ENCODE peak calls at places on chromosomes 16 and 17, in ten cellular contexts. One of them, this sample, is unnamed.

GRCh38 chr16:13148836-13149235 is 247.4 kb downstream of the SHISA9 start:
- DNase-seq in progenitor cell of endocrine pancreas: no peak
- DNase-seq in WERI-Rb-1: no peak
- DNase-seq in ascending aorta: no peak
- DNase-seq in DND-41: no peak
- DNase-seq in NK-92 treated with Interleukin-12 subunit alpha and Interleukin-12 subunit beta, amount 100 ng/mL, for 24 hours: no peak
- DNase-seq in effector CD4-positive, alpha-beta T cell: no peak
- DNase-seq in stimulated activated CD4-positive, alpha-beta T cell treated with anti-CD3 and anti-CD28 coated beads, Interleukin-4, amount 100 ng/mL, for 1 hour: no peak
- DNase-seq in ovary: no peak
- DNase-seq in activated gamma-delta T cell: no peak
- DNase-seq in this sample: no peak

GRCh38 chr17:31877911-31878702 is 19.1 kb upstream of the COPRS start:
- DNase-seq in effector CD4-positive, alpha-beta T cell: no peak
- DNase-seq in stimulated activated CD4-positive, alpha-beta T cell treated with anti-CD3 and anti-CD28 coated beads, Interleukin-4, amount 100 ng/mL, for 1 hour: no peak
- DNase-seq in ovary: no peak
- DNase-seq in DND-41: no peak
- DNase-seq in WERI-Rb-1: no peak
- DNase-seq in progenitor cell of endocrine pancreas: no peak
- DNase-seq in ascending aorta: no peak
- DNase-seq in activated gamma-delta T cell: no peak
- DNase-seq in NK-92 treated with Interleukin-12 subunit alpha and Interleukin-12 subunit beta, amount 100 ng/mL, for 24 hours: no peak
- DNase-seq in this sample: peak

GRCh38 chr16:57315401-57315800 is 30.9 kb upstream of the PLLP start:
- DNase-seq in ascending aorta: no peak
- DNase-seq in stimulated activated CD4-positive, alpha-beta T cell treated with anti-CD3 and anti-CD28 coated beads, Interleukin-4, amount 100 ng/mL, for 1 hour: no peak
- DNase-seq in DND-41: no peak
- DNase-seq in NK-92 treated with Interleukin-12 subunit alpha and Interleukin-12 subunit beta, amount 100 ng/mL, for 24 hours: no peak
- DNase-seq in effector CD4-positive, alpha-beta T cell: no peak
- DNase-seq in WERI-Rb-1: no peak
- DNase-seq in ovary: no peak
- DNase-seq in activated gamma-delta T cell: no peak
- DNase-seq in progenitor cell of endocrine pancreas: no peak
- DNase-seq in this sample: peak

GRCh38 chr17:77471984-77472836 is 331.4 kb downstream of the SEC14L1 start:
- DNase-seq in DND-41: no peak
- DNase-seq in activated gamma-delta T cell: no peak
- DNase-seq in progenitor cell of endocrine pancreas: no peak
- DNase-seq in effector CD4-positive, alpha-beta T cell: no peak
- DNase-seq in WERI-Rb-1: no peak
- DNase-seq in ovary: peak
- DNase-seq in ascending aorta: no peak
- DNase-seq in NK-92 treated with Interleukin-12 subunit alpha and Interleukin-12 subunit beta, amount 100 ng/mL, for 24 hours: no peak
- DNase-seq in stimulated activated CD4-positive, alpha-beta T cell treated with anti-CD3 and anti-CD28 coated beads, Interleukin-4, amount 100 ng/mL, for 1 hour: no peak
- DNase-seq in this sample: peak

GRCh38 chr17:204427-205175 is 23.2 kb upstream of the DOC2B start:
- DNase-seq in NK-92 treated with Interleukin-12 subunit alpha and Interleukin-12 subunit beta, amount 100 ng/mL, for 24 hours: no peak
- DNase-seq in ovary: no peak
- DNase-seq in WERI-Rb-1: no peak
- DNase-seq in progenitor cell of endocrine pancreas: no peak
- DNase-seq in DND-41: no peak
- DNase-seq in activated gamma-delta T cell: no peak
- DNase-seq in stimulated activated CD4-positive, alpha-beta T cell treated with anti-CD3 and anti-CD28 coated beads, Interleukin-4, amount 100 ng/mL, for 1 hour: no peak
- DNase-seq in ascending aorta: no peak
- DNase-seq in effector CD4-positive, alpha-beta T cell: no peak
- DNase-seq in this sample: no peak

GRCh38 chr17:66359351-66359750 is 56.9 kb downstream of the PRKCA start:
- DNase-seq in stimulated activated CD4-positive, alpha-beta T cell treated with anti-CD3 and anti-CD28 coated beads, Interleukin-4, amount 100 ng/mL, for 1 hour: no peak
- DNase-seq in effector CD4-positive, alpha-beta T cell: no peak
- DNase-seq in NK-92 treated with Interleukin-12 subunit alpha and Interleukin-12 subunit beta, amount 100 ng/mL, for 24 hours: no peak
- DNase-seq in ovary: no peak
- DNase-seq in activated gamma-delta T cell: no peak
- DNase-seq in WERI-Rb-1: no peak
- DNase-seq in DND-41: no peak
- DNase-seq in progenitor cell of endocrine pancreas: no peak
- DNase-seq in ascending aorta: no peak
- DNase-seq in this sample: no peak

GRCh38 chr17:16988749-16989229 is 16.9 kb upstream of the TNFRSF13B start:
- DNase-seq in ovary: no peak
- DNase-seq in ascending aorta: no peak
- DNase-seq in progenitor cell of endocrine pancreas: no peak
- DNase-seq in activated gamma-delta T cell: no peak
- DNase-seq in stimulated activated CD4-positive, alpha-beta T cell treated with anti-CD3 and anti-CD28 coated beads, Interleukin-4, amount 100 ng/mL, for 1 hour: no peak
- DNase-seq in DND-41: no peak
- DNase-seq in NK-92 treated with Interleukin-12 subunit alpha and Interleukin-12 subunit beta, amount 100 ng/mL, for 24 hours: no peak
- DNase-seq in effector CD4-positive, alpha-beta T cell: no peak
- DNase-seq in WERI-Rb-1: no peak
- DNase-seq in this sample: peak

GRCh38 chr17:78266231-78266631 is 34.8 kb downstream of the TMEM235 start:
- DNase-seq in progenitor cell of endocrine pancreas: no peak
- DNase-seq in effector CD4-positive, alpha-beta T cell: no peak
- DNase-seq in stimulated activated CD4-positive, alpha-beta T cell treated with anti-CD3 and anti-CD28 coated beads, Interleukin-4, amount 100 ng/mL, for 1 hour: no peak
- DNase-seq in ovary: no peak
- DNase-seq in WERI-Rb-1: no peak
- DNase-seq in NK-92 treated with Interleukin-12 subunit alpha and Interleukin-12 subunit beta, amount 100 ng/mL, for 24 hours: no peak
- DNase-seq in activated gamma-delta T cell: no peak
- DNase-seq in DND-41: no peak
- DNase-seq in ascending aorta: no peak
- DNase-seq in this sample: no peak

GRCh38 chr17:67011527-67012175 is 32.7 kb upstream of the CACNG1 start:
- DNase-seq in effector CD4-positive, alpha-beta T cell: no peak
- DNase-seq in ascending aorta: no peak
- DNase-seq in stimulated activated CD4-positive, alpha-beta T cell treated with anti-CD3 and anti-CD28 coated beads, Interleukin-4, amount 100 ng/mL, for 1 hour: no peak
- DNase-seq in progenitor cell of endocrine pancreas: no peak
- DNase-seq in DND-41: no peak
- DNase-seq in activated gamma-delta T cell: no peak
- DNase-seq in NK-92 treated with Interleukin-12 subunit alpha and Interleukin-12 subunit beta, amount 100 ng/mL, for 24 hours: no peak
- DNase-seq in WERI-Rb-1: no peak
- DNase-seq in ovary: no peak
- DNase-seq in this sample: no peak

GRCh38 chr17:82544431-82545070 is 25.0 kb downstream of the FOXK2 start:
- DNase-seq in WERI-Rb-1: no peak
- DNase-seq in NK-92 treated with Interleukin-12 subunit alpha and Interleukin-12 subunit beta, amount 100 ng/mL, for 24 hours: no peak
- DNase-seq in DND-41: no peak
- DNase-seq in stimulated activated CD4-positive, alpha-beta T cell treated with anti-CD3 and anti-CD28 coated beads, Interleukin-4, amount 100 ng/mL, for 1 hour: no peak
- DNase-seq in effector CD4-positive, alpha-beta T cell: no peak
- DNase-seq in ovary: no peak
- DNase-seq in activated gamma-delta T cell: no peak
- DNase-seq in progenitor cell of endocrine pancreas: no peak
- DNase-seq in ascending aorta: no peak
- DNase-seq in this sample: peak

GRCh38 chr17:75684924-75685323 is 17.8 kb downstream of the SAP30BP start:
- DNase-seq in ovary: no peak
- DNase-seq in NK-92 treated with Interleukin-12 subunit alpha and Interleukin-12 subunit beta, amount 100 ng/mL, for 24 hours: no peak
- DNase-seq in progenitor cell of endocrine pancreas: no peak
- DNase-seq in activated gamma-delta T cell: no peak
- DNase-seq in WERI-Rb-1: no peak
- DNase-seq in DND-41: no peak
- DNase-seq in stimulated activated CD4-positive, alpha-beta T cell treated with anti-CD3 and anti-CD28 coated beads, Interleukin-4, amount 100 ng/mL, for 1 hour: no peak
- DNase-seq in ascending aorta: no peak
- DNase-seq in effector CD4-positive, alpha-beta T cell: no peak
- DNase-seq in this sample: no peak

GRCh38 chr16:87409153-87409552 is 17.0 kb downstream of the MAP1LC3B start:
- DNase-seq in NK-92 treated with Interleukin-12 subunit alpha and Interleukin-12 subunit beta, amount 100 ng/mL, for 24 hours: no peak
- DNase-seq in activated gamma-delta T cell: no peak
- DNase-seq in WERI-Rb-1: no peak
- DNase-seq in progenitor cell of endocrine pancreas: no peak
- DNase-seq in DND-41: no peak
- DNase-seq in stimulated activated CD4-positive, alpha-beta T cell treated with anti-CD3 and anti-CD28 coated beads, Interleukin-4, amount 100 ng/mL, for 1 hour: no peak
- DNase-seq in ascending aorta: no peak
- DNase-seq in effector CD4-positive, alpha-beta T cell: no peak
- DNase-seq in ovary: no peak
- DNase-seq in this sample: no peak

GRCh38 chr17:44779211-44780025 is 20.6 kb downstream of the ADAM11 start:
- DNase-seq in NK-92 treated with Interleukin-12 subunit alpha and Interleukin-12 subunit beta, amount 100 ng/mL, for 24 hours: peak
- DNase-seq in ovary: peak
- DNase-seq in ascending aorta: no peak
- DNase-seq in WERI-Rb-1: peak
- DNase-seq in activated gamma-delta T cell: peak
- DNase-seq in DND-41: peak
- DNase-seq in stimulated activated CD4-positive, alpha-beta T cell treated with anti-CD3 and anti-CD28 coated beads, Interleukin-4, amount 100 ng/mL, for 1 hour: peak
- DNase-seq in progenitor cell of endocrine pancreas: peak
- DNase-seq in effector CD4-positive, alpha-beta T cell: peak
- DNase-seq in this sample: peak

GRCh38 chr17:69547947-69548346 is 133.4 kb downstream of the MAP2K6 start:
- DNase-seq in ovary: no peak
- DNase-seq in WERI-Rb-1: no peak
- DNase-seq in effector CD4-positive, alpha-beta T cell: no peak
- DNase-seq in NK-92 treated with Interleukin-12 subunit alpha and Interleukin-12 subunit beta, amount 100 ng/mL, for 24 hours: no peak
- DNase-seq in activated gamma-delta T cell: no peak
- DNase-seq in ascending aorta: no peak
- DNase-seq in stimulated activated CD4-positive, alpha-beta T cell treated with anti-CD3 and anti-CD28 coated beads, Interleukin-4, amount 100 ng/mL, for 1 hour: no peak
- DNase-seq in progenitor cell of endocrine pancreas: no peak
- DNase-seq in DND-41: no peak
- DNase-seq in this sample: no peak

GRCh38 chr17:68705331-68706166 is 104.4 kb upstream of the FAM20A start:
- DNase-seq in stimulated activated CD4-positive, alpha-beta T cell treated with anti-CD3 and anti-CD28 coated beads, Interleukin-4, amount 100 ng/mL, for 1 hour: no peak
- DNase-seq in activated gamma-delta T cell: no peak
- DNase-seq in NK-92 treated with Interleukin-12 subunit alpha and Interleukin-12 subunit beta, amount 100 ng/mL, for 24 hours: no peak
- DNase-seq in DND-41: no peak
- DNase-seq in progenitor cell of endocrine pancreas: no peak
- DNase-seq in effector CD4-positive, alpha-beta T cell: no peak
- DNase-seq in ovary: no peak
- DNase-seq in WERI-Rb-1: no peak
- DNase-seq in ascending aorta: no peak
- DNase-seq in this sample: peak

GRCh38 chr16:68711421-68712139 is 25.5 kb upstream of the CDH1 start:
- DNase-seq in activated gamma-delta T cell: no peak
- DNase-seq in effector CD4-positive, alpha-beta T cell: no peak
- DNase-seq in ascending aorta: no peak
- DNase-seq in stimulated activated CD4-positive, alpha-beta T cell treated with anti-CD3 and anti-CD28 coated beads, Interleukin-4, amount 100 ng/mL, for 1 hour: peak
- DNase-seq in WERI-Rb-1: no peak
- DNase-seq in DND-41: no peak
- DNase-seq in NK-92 treated with Interleukin-12 subunit alpha and Interleukin-12 subunit beta, amount 100 ng/mL, for 24 hours: no peak
- DNase-seq in progenitor cell of endocrine pancreas: no peak
- DNase-seq in ovary: no peak
- DNase-seq in this sample: no peak

GRCh38 chr16:85255777-85256176 is 143.5 kb upstream of the CIBAR2 start:
- DNase-seq in activated gamma-delta T cell: no peak
- DNase-seq in stimulated activated CD4-positive, alpha-beta T cell treated with anti-CD3 and anti-CD28 coated beads, Interleukin-4, amount 100 ng/mL, for 1 hour: no peak
- DNase-seq in NK-92 treated with Interleukin-12 subunit alpha and Interleukin-12 subunit beta, amount 100 ng/mL, for 24 hours: no peak
- DNase-seq in progenitor cell of endocrine pancreas: no peak
- DNase-seq in DND-41: no peak
- DNase-seq in ovary: no peak
- DNase-seq in effector CD4-positive, alpha-beta T cell: no peak
- DNase-seq in WERI-Rb-1: no peak
- DNase-seq in ascending aorta: no peak
- DNase-seq in this sample: no peak

GRCh38 chr17:79800325-79801155 is 3.7 kb upstream of the CBX8 start:
- DNase-seq in stimulated activated CD4-positive, alpha-beta T cell treated with anti-CD3 and anti-CD28 coated beads, Interleukin-4, amount 100 ng/mL, for 1 hour: peak
- DNase-seq in ascending aorta: no peak
- DNase-seq in activated gamma-delta T cell: no peak
- DNase-seq in NK-92 treated with Interleukin-12 subunit alpha and Interleukin-12 subunit beta, amount 100 ng/mL, for 24 hours: no peak
- DNase-seq in WERI-Rb-1: peak
- DNase-seq in effector CD4-positive, alpha-beta T cell: no peak
- DNase-seq in DND-41: peak
- DNase-seq in ovary: no peak
- DNase-seq in progenitor cell of endocrine pancreas: no peak
- DNase-seq in this sample: peak

GRCh38 chr17:73090396-73091202 is 1.9 kb downstream of the SLC39A11 start:
- DNase-seq in ascending aorta: no peak
- DNase-seq in progenitor cell of endocrine pancreas: no peak
- DNase-seq in stimulated activated CD4-positive, alpha-beta T cell treated with anti-CD3 and anti-CD28 coated beads, Interleukin-4, amount 100 ng/mL, for 1 hour: no peak
- DNase-seq in NK-92 treated with Interleukin-12 subunit alpha and Interleukin-12 subunit beta, amount 100 ng/mL, for 24 hours: no peak
- DNase-seq in WERI-Rb-1: no peak
- DNase-seq in DND-41: no peak
- DNase-seq in activated gamma-delta T cell: no peak
- DNase-seq in ovary: no peak
- DNase-seq in effector CD4-positive, alpha-beta T cell: no peak
- DNase-seq in this sample: no peak